ENCODE peak calls at places on chromosomes 7 and 10, in six cellular contexts. Z is neural crest cell, X is progenitor cell of endocrine pancreas, S is GM23248, B is kidney epithelial cell, O is hypothalamus. P is an unnamed sample.

GRCh38 chr7:41911792-41912191 is 208.9 kb upstream of the INHBA start:
- DNase-seq in Z (no peak), X (no peak), S (peak), B (no peak), O (no peak), P (no peak)

GRCh38 chr7:79340212-79340611 is 113.3 kb downstream of the MAGI2 start:
- DNase-seq in Z (no peak), X (no peak), S (peak), B (no peak), O (no peak), P (no peak)

GRCh38 chr7:1422512-1423265 is 36.6 kb downstream of the MICALL2 start:
- DNase-seq in Z (no peak), X (no peak), S (peak), B (no peak), O (no peak), P (no peak)

GRCh38 chr7:46881507-46882127 is 700.3 kb downstream of the TNS3 start:
- DNase-seq in Z (no peak), X (no peak), S (no peak), B (no peak), O (no peak), P (no peak)

GRCh38 chr10:34815174-34816066 is at the start of gene PARD3:
- DNase-seq in Z (peak), X (peak), S (peak), B (no peak), O (no peak), P (peak)

GRCh38 chr7:44057181-44057848 is 8.1 kb downstream of the PGAM2 start:
- DNase-seq in Z (no peak), X (no peak), S (no peak), B (no peak), O (no peak), P (no peak)

GRCh38 chr10:99391346-99391745 is 39.1 kb downstream of the GOT1 start:
- DNase-seq in Z (no peak), X (no peak), S (no peak), B (no peak), O (no peak), P (no peak)

GRCh38 chr10:50796693-50797092 is 57.0 kb downstream of the ASAH2B start:
- DNase-seq in Z (no peak), X (no peak), S (no peak), B (no peak), O (no peak), P (no peak)

GRCh38 chr7:30859940-30860623 is 51.6 kb upstream of the AQP1 start:
- DNase-seq in Z (no peak), X (no peak), S (no peak), B (no peak), O (no peak), P (no peak)

GRCh38 chr7:129146237-129146979 is 1.9 kb downstream of the TSPAN33 start:
- DNase-seq in Z (no peak), X (no peak), S (no peak), B (no peak), O (no peak), P (no peak)

GRCh38 chr7:44891372-44891771 is 6.0 kb upstream of the PURB start:
- DNase-seq in Z (no peak), X (no peak), S (no peak), B (no peak), O (no peak), P (no peak)

GRCh38 chr7:98251251-98251843 is 685 bp downstream of the TECPR1 start:
- DNase-seq in Z (no peak), X (no peak), S (peak), B (no peak), O (no peak), P (no peak)

GRCh38 chr10:48627984-48628609 is 23.2 kb upstream of the ARHGAP22 start:
- DNase-seq in Z (no peak), X (no peak), S (no peak), B (no peak), O (no peak), P (no peak)

GRCh38 chr7:108114117-108114841 is 15.9 kb downstream of the LAMB4 start:
- DNase-seq in Z (no peak), X (no peak), S (no peak), B (no peak), O (no peak), P (no peak)